ENCODE peak calls at places on chromosomes 2 and 18, in four cellular contexts. R is lower lobe of right lung, C is psoas muscle, B is mesenchymal stem cell. E is an unnamed sample. For H3K9me3, the result is how much of the 10 kb centered on the place peaks cover.

GRCh38 chr2:88698498-88699233 is 7.2 kb downstream of the RPIA start:
- DNase-seq in R (no peak), C (no peak), B (no peak), E (no peak)

GRCh38 chr2:41716497-41716896 is 331.3 kb upstream of the PKDCC start:
- DNase-seq in R (no peak), C (no peak), B (no peak), E (no peak)

GRCh38 chr18:47754311-47755101 is 176.0 kb downstream of the SMAD2 start:
- DNase-seq in R (no peak), C (no peak), B (no peak), E (no peak)

GRCh38 chr2:235432741-235433520 is 60.9 kb upstream of the AGAP1 start:
- DNase-seq in R (no peak), C (no peak), B (no peak), E (no peak)

GRCh38 chr2:174510583-174511189 is 23.9 kb upstream of the GPR155 start:
- DNase-seq in R (no peak), C (no peak), B (peak), E (no peak)

GRCh38 chr18:50114448-50114847 is 80.5 kb downstream of the MYO5B start:
- DNase-seq in R (no peak), C (no peak), B (no peak), E (no peak)

GRCh38 chr2:112162956-112163355 is 24.8 kb downstream of the FBLN7 start:
- DNase-seq in R (no peak), C (no peak), B (no peak), E (no peak)

GRCh38 chr2:233142355-233142897 is 82.3 kb downstream of the INPP5D start:
- DNase-seq in R (no peak), C (no peak), B (no peak), E (no peak)

GRCh38 chr2:127508621-127509034 is 17.7 kb downstream of the IWS1 start:
- DNase-seq in R (no peak), C (peak), B (peak), E (peak)

GRCh38 chr2:152678808-152679207 is 38.5 kb downstream of the PRPF40A start:
- DNase-seq in R (no peak), C (no peak), B (no peak), E (no peak)

GRCh38 chr2:117774716-117775115 is 39.8 kb upstream of the DDX18 start:
- DNase-seq in R (no peak), C (no peak), B (no peak), E (no peak)

GRCh38 chr2:101026253-101026701 is 24.2 kb downstream of the RPL31 start:
- DNase-seq in R (no peak), C (no peak), B (no peak), E (no peak)

DNA sequence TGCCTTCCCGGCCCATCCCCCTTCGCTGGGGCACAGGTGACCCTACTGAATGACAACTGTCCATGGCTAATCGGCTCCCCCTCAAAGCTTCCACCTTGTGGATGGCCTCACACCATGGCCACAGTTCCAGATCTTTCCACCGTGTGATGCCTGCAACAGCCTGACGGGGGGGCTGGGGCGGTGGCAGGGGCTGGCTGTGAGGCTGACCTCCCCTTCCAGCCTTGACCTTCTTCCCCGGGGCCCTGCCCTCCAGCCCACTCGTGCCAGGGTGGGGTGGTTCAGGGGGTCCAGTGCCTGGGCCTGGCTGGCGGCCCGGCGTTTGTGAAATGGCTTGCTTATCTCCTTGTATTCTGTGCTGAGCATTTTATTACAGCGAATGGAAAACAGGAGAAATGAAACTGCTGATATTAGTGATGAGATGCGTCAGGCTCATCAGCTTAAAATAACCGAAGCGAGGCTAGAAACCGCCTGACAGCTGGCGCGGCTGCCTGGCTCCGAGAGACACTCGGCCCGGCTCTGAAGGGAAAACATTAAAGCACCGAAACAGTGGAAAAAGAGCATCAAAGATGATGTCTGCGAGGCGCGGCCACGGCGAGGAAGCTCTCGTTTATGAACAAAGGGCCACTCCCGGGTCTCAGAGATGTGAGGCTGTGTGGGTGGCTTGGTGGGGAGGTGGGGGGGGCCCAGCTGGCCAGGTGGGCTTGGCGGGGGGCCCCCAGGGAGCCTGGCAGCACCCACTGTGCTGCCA is 916 bp upstream of the PDCD1 start:
- DNase-seq in R (peak), C (peak), B (no peak), E (no peak)
- H3K4me3 ChIP-seq in R (peak), C (peak), B (no peak), E (peak)

GRCh38 chr2:89784960-89785359 is 1093.5 kb downstream of the RPIA start:
- DNase-seq in R (no peak), C (no peak), B (no peak), E (no peak)

GRCh38 chr2:89780318-89780717 is 1088.8 kb downstream of the RPIA start:
- DNase-seq in R (no peak), C (no peak), B (no peak), E (no peak)

GRCh38 chr2:89781962-89782361 is 1090.5 kb downstream of the RPIA start:
- DNase-seq in R (no peak), C (no peak), B (no peak), E (no peak)
- H3K9me3 ChIP-seq in R (half or more), C (half or more), B (half or more), E (under half)

DNA sequence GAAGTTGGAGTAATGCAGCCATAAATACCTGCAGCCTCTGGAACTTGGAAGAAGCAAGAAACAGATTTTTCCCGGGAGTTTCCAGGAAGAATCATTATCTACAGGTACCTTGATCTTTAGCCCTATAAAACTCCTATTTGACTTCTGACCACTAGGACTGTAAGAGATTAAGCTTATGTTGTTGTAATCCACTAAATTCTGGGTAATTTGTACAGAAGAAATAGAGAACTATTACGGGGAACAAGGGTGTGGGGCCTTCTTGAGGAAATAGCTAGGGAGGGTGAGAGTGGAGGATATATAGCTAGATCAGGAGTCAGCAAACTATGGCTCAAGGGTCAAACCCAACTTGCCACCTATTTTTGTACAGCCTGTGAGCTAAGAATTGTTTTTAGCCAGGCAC is 353.2 kb downstream of the SLC4A3 start:
- DNase-seq in R (no peak), C (no peak), B (no peak), E (no peak)
- H3K27ac ChIP-seq in R (no peak), C (no peak), B (no peak), E (no peak)

GRCh38 chr2:61710711-61711110 is 143.1 kb downstream of the FAM161A start:
- DNase-seq in R (no peak), C (no peak), B (no peak), E (no peak)

GRCh38 chr2:61712060-61712459 is 141.8 kb downstream of the FAM161A start:
- DNase-seq in R (no peak), C (no peak), B (no peak), E (no peak)

GRCh38 chr2:61714210-61714609 is 139.7 kb downstream of the FAM161A start:
- DNase-seq in R (no peak), C (peak), B (no peak), E (no peak)

GRCh38 chr2:61715501-61715900 is 138.4 kb downstream of the FAM161A start:
- DNase-seq in R (no peak), C (no peak), B (no peak), E (no peak)

GRCh38 chr2:61713457-61713856 is 140.4 kb downstream of the FAM161A start:
- DNase-seq in R (no peak), C (no peak), B (no peak), E (no peak)
- H3K4me3 ChIP-seq in R (no peak), C (no peak), B (no peak), E (no peak)

GRCh38 chr2:20330202-20330601 is 20.4 kb downstream of the PUM2 start:
- DNase-seq in R (no peak), C (no peak), B (no peak), E (no peak)
- H3K9me3 ChIP-seq in R (under half), C (under half), B (under half), E (under half)

DNA sequence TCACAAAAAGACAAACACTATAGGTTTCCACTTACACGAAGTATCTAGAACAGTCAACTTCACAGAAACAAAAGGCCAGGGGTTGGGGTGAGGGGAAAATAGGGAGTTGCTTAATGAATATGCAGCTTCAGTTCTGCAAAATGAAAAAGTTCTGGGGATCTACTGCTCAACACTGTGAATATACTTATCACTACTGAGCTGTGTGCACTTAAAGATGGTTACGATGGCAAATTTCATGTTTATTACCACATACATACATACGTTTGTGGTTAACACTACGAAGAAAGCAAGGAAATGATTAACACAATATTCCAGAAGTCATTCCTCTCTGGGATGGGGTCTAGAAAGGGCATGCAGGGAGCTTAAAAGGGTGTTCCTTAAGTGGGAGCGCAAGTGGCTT is 19.3 kb downstream of the MBOAT2 start:
- DNase-seq in R (no peak), C (no peak), B (peak), E (no peak)
- H3K27ac ChIP-seq in R (no peak), C (no peak), B (no peak), E (no peak)

GRCh38 chr2:107091163-107091864 is 205.3 kb upstream of the ST6GAL2 start:
- DNase-seq in R (no peak), C (no peak), B (no peak), E (no peak)

GRCh38 chr2:107093426-107093957 is 207.5 kb upstream of the ST6GAL2 start:
- DNase-seq in R (no peak), C (no peak), B (no peak), E (no peak)

DNA sequence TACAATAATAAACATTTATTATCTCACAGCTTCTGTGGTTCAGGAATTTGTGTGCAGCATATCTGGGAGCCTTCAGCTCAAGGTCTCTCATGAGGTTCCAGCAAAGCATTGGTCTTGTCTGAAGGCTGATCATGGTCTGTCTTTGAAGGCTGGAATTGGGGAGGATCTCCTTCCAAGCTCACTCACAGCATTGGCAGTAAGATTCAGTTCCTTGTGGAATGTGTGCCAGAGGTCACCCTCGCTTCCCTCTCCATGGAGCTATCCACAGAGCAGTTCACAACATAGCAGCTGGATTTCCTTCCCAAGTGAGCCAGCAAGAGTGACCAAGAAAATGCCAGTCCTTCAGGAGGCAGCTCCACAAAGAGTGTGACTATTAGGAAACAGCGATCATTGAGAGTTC is 202.2 kb upstream of the ST6GAL2 start:
- DNase-seq in R (no peak), C (no peak), B (peak), E (no peak)
- H3K4me3 ChIP-seq in R (no peak), C (no peak), B (no peak), E (no peak)

GRCh38 chr18:61912476-61912875 is 19.7 kb upstream of the RNF152 start:
- DNase-seq in R (no peak), C (no peak), B (no peak), E (no peak)
- H3K9me3 ChIP-seq in R (under half), C (under half), B (under half), E (under half)

E was measured in AG04450.